ENCODE peak calls at places on chromosomes 12 and 14, in ten cellular contexts. One of them, this sample, is unnamed.

GRCh38 chr12:13851828-13852227 is 129.6 kb downstream of the GRIN2B start:
- DNase-seq in heart right ventricle: no peak
- DNase-seq in AG04450: no peak
- DNase-seq in neural crest cell: peak
- DNase-seq in kidney: no peak
- DNase-seq in fibroblast of the aortic adventitia: no peak
- DNase-seq in colonic mucosa: no peak
- DNase-seq in psoas muscle: no peak
- DNase-seq in foreskin fibroblast: no peak
- DNase-seq in AG09319: no peak
- DNase-seq in this sample: no peak

GRCh38 chr12:26226629-26227375 is 31.4 kb downstream of the SSPN start:
- DNase-seq in heart right ventricle: peak
- DNase-seq in AG04450: no peak
- DNase-seq in neural crest cell: peak
- DNase-seq in kidney: peak
- DNase-seq in fibroblast of the aortic adventitia: no peak
- DNase-seq in colonic mucosa: no peak
- DNase-seq in psoas muscle: peak
- DNase-seq in foreskin fibroblast: peak
- DNase-seq in AG09319: no peak
- DNase-seq in this sample: no peak

GRCh38 chr14:92755495-92755894 is 7.1 kb upstream of the LGMN start:
- DNase-seq in heart right ventricle: no peak
- DNase-seq in AG04450: no peak
- DNase-seq in neural crest cell: no peak
- DNase-seq in kidney: no peak
- DNase-seq in fibroblast of the aortic adventitia: peak
- DNase-seq in colonic mucosa: no peak
- DNase-seq in psoas muscle: no peak
- DNase-seq in foreskin fibroblast: no peak
- DNase-seq in AG09319: no peak
- DNase-seq in this sample: no peak

GRCh38 chr12:5388581-5389535 is 43.0 kb upstream of the NTF3 start:
- DNase-seq in heart right ventricle: no peak
- DNase-seq in AG04450: no peak
- DNase-seq in neural crest cell: no peak
- DNase-seq in kidney: no peak
- DNase-seq in fibroblast of the aortic adventitia: no peak
- DNase-seq in colonic mucosa: no peak
- DNase-seq in psoas muscle: no peak
- DNase-seq in foreskin fibroblast: no peak
- DNase-seq in AG09319: no peak
- DNase-seq in this sample: no peak

GRCh38 chr12:102916252-102917025 is 605 bp downstream of the PAH start:
- DNase-seq in heart right ventricle: no peak
- DNase-seq in AG04450: no peak
- DNase-seq in neural crest cell: no peak
- DNase-seq in kidney: no peak
- DNase-seq in fibroblast of the aortic adventitia: no peak
- DNase-seq in colonic mucosa: no peak
- DNase-seq in psoas muscle: no peak
- DNase-seq in foreskin fibroblast: no peak
- DNase-seq in AG09319: no peak
- DNase-seq in this sample: no peak

GRCh38 chr14:93984070-93984469 is 7.7 kb upstream of the ASB2 start:
- DNase-seq in heart right ventricle: no peak
- DNase-seq in AG04450: peak
- DNase-seq in neural crest cell: no peak
- DNase-seq in kidney: no peak
- DNase-seq in fibroblast of the aortic adventitia: peak
- DNase-seq in colonic mucosa: no peak
- DNase-seq in psoas muscle: peak
- DNase-seq in foreskin fibroblast: no peak
- DNase-seq in AG09319: no peak
- DNase-seq in this sample: no peak

GRCh38 chr12:31736472-31736871 is 7.7 kb upstream of the AMN1 start:
- DNase-seq in heart right ventricle: no peak
- DNase-seq in AG04450: no peak
- DNase-seq in neural crest cell: no peak
- DNase-seq in kidney: no peak
- DNase-seq in fibroblast of the aortic adventitia: peak
- DNase-seq in colonic mucosa: no peak
- DNase-seq in psoas muscle: no peak
- DNase-seq in foreskin fibroblast: peak
- DNase-seq in AG09319: no peak
- DNase-seq in this sample: no peak

GRCh38 chr12:12800406-12801180 is 12.6 kb upstream of the DDX47 start:
- DNase-seq in heart right ventricle: no peak
- DNase-seq in AG04450: peak
- DNase-seq in neural crest cell: no peak
- DNase-seq in kidney: no peak
- DNase-seq in fibroblast of the aortic adventitia: peak
- DNase-seq in colonic mucosa: no peak
- DNase-seq in psoas muscle: no peak
- DNase-seq in foreskin fibroblast: peak
- DNase-seq in AG09319: no peak
- DNase-seq in this sample: no peak

GRCh38 chr12:59194794-59195193 is 274.5 kb upstream of the LRIG3 start:
- DNase-seq in heart right ventricle: no peak
- DNase-seq in AG04450: no peak
- DNase-seq in neural crest cell: no peak
- DNase-seq in kidney: peak
- DNase-seq in fibroblast of the aortic adventitia: no peak
- DNase-seq in colonic mucosa: no peak
- DNase-seq in psoas muscle: no peak
- DNase-seq in foreskin fibroblast: no peak
- DNase-seq in AG09319: no peak
- DNase-seq in this sample: no peak

GRCh38 chr12:124531281-124531745 is 36.1 kb downstream of the NCOR2 start:
- DNase-seq in heart right ventricle: no peak
- DNase-seq in AG04450: no peak
- DNase-seq in neural crest cell: no peak
- DNase-seq in kidney: peak
- DNase-seq in fibroblast of the aortic adventitia: no peak
- DNase-seq in colonic mucosa: no peak
- DNase-seq in psoas muscle: no peak
- DNase-seq in foreskin fibroblast: no peak
- DNase-seq in AG09319: no peak
- DNase-seq in this sample: no peak

GRCh38 chr14:94290197-94290596 is 2.9 kb downstream of the SERPINA10 start:
- DNase-seq in heart right ventricle: no peak
- DNase-seq in AG04450: no peak
- DNase-seq in neural crest cell: no peak
- DNase-seq in kidney: no peak
- DNase-seq in fibroblast of the aortic adventitia: no peak
- DNase-seq in colonic mucosa: no peak
- DNase-seq in psoas muscle: no peak
- DNase-seq in foreskin fibroblast: no peak
- DNase-seq in AG09319: no peak
- DNase-seq in this sample: no peak

GRCh38 chr12:108597559-108598471 is at the start of gene TMEM119:
- DNase-seq in heart right ventricle: no peak
- DNase-seq in AG04450: no peak
- DNase-seq in neural crest cell: no peak
- DNase-seq in kidney: peak
- DNase-seq in fibroblast of the aortic adventitia: peak
- DNase-seq in colonic mucosa: peak
- DNase-seq in psoas muscle: peak
- DNase-seq in foreskin fibroblast: peak
- DNase-seq in AG09319: peak
- DNase-seq in this sample: no peak

GRCh38 chr12:48980953-48981756 is 3.0 kb downstream of the WNT1 start:
- DNase-seq in heart right ventricle: no peak
- DNase-seq in AG04450: no peak
- DNase-seq in neural crest cell: no peak
- DNase-seq in kidney: no peak
- DNase-seq in fibroblast of the aortic adventitia: no peak
- DNase-seq in colonic mucosa: no peak
- DNase-seq in psoas muscle: no peak
- DNase-seq in foreskin fibroblast: no peak
- DNase-seq in AG09319: no peak
- DNase-seq in this sample: no peak

GRCh38 chr12:89610366-89610765 is 84.5 kb upstream of the POC1B start:
- DNase-seq in heart right ventricle: no peak
- DNase-seq in AG04450: no peak
- DNase-seq in neural crest cell: no peak
- DNase-seq in kidney: no peak
- DNase-seq in fibroblast of the aortic adventitia: peak
- DNase-seq in colonic mucosa: no peak
- DNase-seq in psoas muscle: no peak
- DNase-seq in foreskin fibroblast: no peak
- DNase-seq in AG09319: no peak
- DNase-seq in this sample: no peak

GRCh38 chr14:36880276-36880675 is 218.6 kb downstream of the PAX9 start:
- DNase-seq in heart right ventricle: no peak
- DNase-seq in AG04450: no peak
- DNase-seq in neural crest cell: no peak
- DNase-seq in kidney: no peak
- DNase-seq in fibroblast of the aortic adventitia: no peak
- DNase-seq in colonic mucosa: no peak
- DNase-seq in psoas muscle: no peak
- DNase-seq in foreskin fibroblast: no peak
- DNase-seq in AG09319: no peak
- DNase-seq in this sample: no peak

GRCh38 chr14:72678360-72678759 is 215.5 kb downstream of the DPF3 start:
- DNase-seq in heart right ventricle: no peak
- DNase-seq in AG04450: no peak
- DNase-seq in neural crest cell: no peak
- DNase-seq in kidney: no peak
- DNase-seq in fibroblast of the aortic adventitia: peak
- DNase-seq in colonic mucosa: no peak
- DNase-seq in psoas muscle: no peak
- DNase-seq in foreskin fibroblast: peak
- DNase-seq in AG09319: no peak
- DNase-seq in this sample: no peak

GRCh38 chr14:99440278-99440677 is 40.4 kb downstream of the SETD3 start:
- DNase-seq in heart right ventricle: no peak
- DNase-seq in AG04450: no peak
- DNase-seq in neural crest cell: no peak
- DNase-seq in kidney: no peak
- DNase-seq in fibroblast of the aortic adventitia: no peak
- DNase-seq in colonic mucosa: no peak
- DNase-seq in psoas muscle: no peak
- DNase-seq in foreskin fibroblast: no peak
- DNase-seq in AG09319: no peak
- DNase-seq in this sample: no peak

GRCh38 chr12:105060715-105061378 is 23.4 kb downstream of the ALDH1L2 start:
- DNase-seq in heart right ventricle: no peak
- DNase-seq in AG04450: no peak
- DNase-seq in neural crest cell: no peak
- DNase-seq in kidney: no peak
- DNase-seq in fibroblast of the aortic adventitia: peak
- DNase-seq in colonic mucosa: no peak
- DNase-seq in psoas muscle: no peak
- DNase-seq in foreskin fibroblast: no peak
- DNase-seq in AG09319: no peak
- DNase-seq in this sample: no peak

GRCh38 chr12:16523570-16524331 is 82.2 kb downstream of the LMO3 start:
- DNase-seq in heart right ventricle: no peak
- DNase-seq in AG04450: no peak
- DNase-seq in neural crest cell: no peak
- DNase-seq in kidney: no peak
- DNase-seq in fibroblast of the aortic adventitia: peak
- DNase-seq in colonic mucosa: no peak
- DNase-seq in psoas muscle: no peak
- DNase-seq in foreskin fibroblast: no peak
- DNase-seq in AG09319: no peak
- DNase-seq in this sample: no peak

DNA sequence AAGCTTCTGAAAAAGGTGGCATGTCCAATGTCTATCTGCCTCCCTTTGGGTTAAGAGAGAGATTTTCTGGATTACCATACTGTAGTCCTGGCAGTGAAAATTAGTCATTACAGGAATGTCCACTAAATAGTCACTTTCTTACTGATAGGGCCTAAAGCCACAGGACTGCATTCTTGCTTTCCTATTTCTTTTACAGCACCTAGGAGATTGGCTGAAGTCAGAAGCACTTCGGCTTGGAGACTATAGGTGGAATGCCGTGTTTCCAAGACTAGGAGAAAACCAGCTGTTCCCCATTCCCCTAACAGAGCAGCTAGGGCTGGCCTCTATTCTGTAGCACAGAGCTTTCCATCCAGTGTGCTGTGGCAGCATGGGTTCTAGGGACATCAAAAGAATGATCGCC is 15.1 kb downstream of the PIGH start:
- DNase-seq in heart right ventricle: no peak
- DNase-seq in AG04450: no peak
- DNase-seq in neural crest cell: no peak
- DNase-seq in kidney: no peak
- DNase-seq in fibroblast of the aortic adventitia: no peak
- DNase-seq in colonic mucosa: no peak
- DNase-seq in psoas muscle: no peak
- DNase-seq in foreskin fibroblast: no peak
- DNase-seq in AG09319: no peak
- DNase-seq in this sample: no peak
- TF ChIP-seq CTCF in heart right ventricle: no peak
- TF ChIP-seq CTCF in AG04450: no peak
- TF ChIP-seq CTCF in neural crest cell: no peak
- TF ChIP-seq CTCF in kidney: no peak
- TF ChIP-seq CTCF in fibroblast of the aortic adventitia: no peak
- TF ChIP-seq CTCF in colonic mucosa: no peak
- TF ChIP-seq CTCF in psoas muscle: no peak
- TF ChIP-seq CTCF in foreskin fibroblast: no peak
- TF ChIP-seq CTCF in AG09319: no peak
- TF ChIP-seq CTCF in this sample: no peak

GRCh38 chr14:22463763-22464173 is 125.3 kb downstream of the DAD1 start:
- DNase-seq in heart right ventricle: no peak
- DNase-seq in AG04450: no peak
- DNase-seq in neural crest cell: no peak
- DNase-seq in kidney: no peak
- DNase-seq in fibroblast of the aortic adventitia: no peak
- DNase-seq in colonic mucosa: no peak
- DNase-seq in psoas muscle: no peak
- DNase-seq in foreskin fibroblast: no peak
- DNase-seq in AG09319: no peak
- DNase-seq in this sample: no peak
- TF ChIP-seq CTCF in heart right ventricle: no peak
- TF ChIP-seq CTCF in AG04450: no peak
- TF ChIP-seq CTCF in neural crest cell: no peak
- TF ChIP-seq CTCF in kidney: no peak
- TF ChIP-seq CTCF in fibroblast of the aortic adventitia: no peak
- TF ChIP-seq CTCF in colonic mucosa: no peak
- TF ChIP-seq CTCF in psoas muscle: no peak
- TF ChIP-seq CTCF in foreskin fibroblast: no peak
- TF ChIP-seq CTCF in AG09319: no peak
- TF ChIP-seq CTCF in this sample: no peak

GRCh38 chr14:28344381-28344780 is 422.2 kb upstream of the FOXG1 start:
- DNase-seq in heart right ventricle: no peak
- DNase-seq in AG04450: no peak
- DNase-seq in neural crest cell: no peak
- DNase-seq in kidney: no peak
- DNase-seq in fibroblast of the aortic adventitia: peak
- DNase-seq in colonic mucosa: no peak
- DNase-seq in psoas muscle: no peak
- DNase-seq in foreskin fibroblast: peak
- DNase-seq in AG09319: no peak
- DNase-seq in this sample: no peak
- TF ChIP-seq CTCF in heart right ventricle: no peak
- TF ChIP-seq CTCF in AG04450: no peak
- TF ChIP-seq CTCF in neural crest cell: no peak
- TF ChIP-seq CTCF in kidney: no peak
- TF ChIP-seq CTCF in fibroblast of the aortic adventitia: no peak
- TF ChIP-seq CTCF in colonic mucosa: no peak
- TF ChIP-seq CTCF in psoas muscle: no peak
- TF ChIP-seq CTCF in foreskin fibroblast: no peak
- TF ChIP-seq CTCF in AG09319: no peak
- TF ChIP-seq CTCF in this sample: no peak

GRCh38 chr12:77724367-77724957 is 106.2 kb upstream of the NAV3 start:
- DNase-seq in heart right ventricle: no peak
- DNase-seq in AG04450: peak
- DNase-seq in neural crest cell: no peak
- DNase-seq in kidney: no peak
- DNase-seq in fibroblast of the aortic adventitia: peak
- DNase-seq in colonic mucosa: no peak
- DNase-seq in psoas muscle: no peak
- DNase-seq in foreskin fibroblast: no peak
- DNase-seq in AG09319: no peak
- DNase-seq in this sample: no peak
- TF ChIP-seq CTCF in heart right ventricle: peak
- TF ChIP-seq CTCF in AG04450: peak
- TF ChIP-seq CTCF in neural crest cell: peak
- TF ChIP-seq CTCF in kidney: peak
- TF ChIP-seq CTCF in fibroblast of the aortic adventitia: peak
- TF ChIP-seq CTCF in colonic mucosa: peak
- TF ChIP-seq CTCF in psoas muscle: peak
- TF ChIP-seq CTCF in foreskin fibroblast: peak
- TF ChIP-seq CTCF in AG09319: peak
- TF ChIP-seq CTCF in this sample: no peak

This sample was measured in omental fat pad.